ENCODE peak calls at places on chromosomes 13 and 19, in four cellular contexts. One of them, this sample, is unnamed.
A peak's percentile ranks its signal among the peaks of the same experiment; 100 is the strongest.

GRCh38 chr19:11984986-11985385 is 20.1 kb downstream of the ZNF763 start:
- DNase-seq in IMR-90: no peak
- DNase-seq in H9: peak; percentile 48
- DNase-seq in H1: no peak
- DNase-seq in this sample: peak; percentile 77

GRCh38 chr19:17505218-17505617 is 6.2 kb upstream of the PGLS start:
- DNase-seq in H9: no peak
- DNase-seq in H1: no peak
- DNase-seq in IMR-90: no peak
- DNase-seq in this sample: no peak

GRCh38 chr19:6394831-6395230 is 1.9 kb upstream of the GTF2F1 start:
- DNase-seq in H1: no peak
- DNase-seq in IMR-90: no peak
- DNase-seq in H9: no peak
- DNase-seq in this sample: no peak

GRCh38 chr13:91882918-91883317 is 484.5 kb downstream of the GPC5 start:
- DNase-seq in IMR-90: no peak
- DNase-seq in H9: no peak
- DNase-seq in H1: no peak
- DNase-seq in this sample: no peak

GRCh38 chr13:53110181-53110580 is 81.6 kb downstream of the OLFM4 start:
- DNase-seq in H1: no peak
- DNase-seq in H9: no peak
- DNase-seq in IMR-90: no peak
- DNase-seq in this sample: no peak

GRCh38 chr13:100089633-100090032 is 740 bp downstream of the PCCA start:
- DNase-seq in H9: no peak
- DNase-seq in H1: no peak
- DNase-seq in IMR-90: peak; percentile 34
- DNase-seq in this sample: no peak

GRCh38 chr19:861756-862528 is 2.5 kb downstream of the CFD start:
- DNase-seq in H1: peak; percentile 91
- DNase-seq in H9: peak; percentile 98
- DNase-seq in IMR-90: no peak
- DNase-seq in this sample: peak; percentile 89

GRCh38 chr19:2381151-2381822 is 21.2 kb downstream of the TMPRSS9 start:
- DNase-seq in H1: no peak
- DNase-seq in H9: no peak
- DNase-seq in IMR-90: peak; percentile 15
- DNase-seq in this sample: no peak

GRCh38 chr19:21321996-21322395 is 7.2 kb downstream of the ZNF708 start:
- DNase-seq in H9: no peak
- DNase-seq in H1: no peak
- DNase-seq in IMR-90: no peak
- DNase-seq in this sample: peak; percentile 8

GRCh38 chr13:72680353-72680752 is 47.1 kb downstream of the MZT1 start:
- DNase-seq in H9: no peak
- DNase-seq in H1: no peak
- DNase-seq in IMR-90: no peak
- DNase-seq in this sample: no peak

GRCh38 chr13:48349525-48349924 is 46.0 kb downstream of the RB1 start:
- DNase-seq in H9: no peak
- DNase-seq in H1: no peak
- DNase-seq in IMR-90: no peak
- DNase-seq in this sample: no peak

GRCh38 chr19:50333737-50334617 is 4.8 kb upstream of the KCNC3 start:
- DNase-seq in IMR-90: no peak
- DNase-seq in H1: no peak
- DNase-seq in H9: peak; percentile 67
- DNase-seq in this sample: no peak

GRCh38 chr19:51739466-51740213 is 12.0 kb downstream of the FPR1 start:
- DNase-seq in IMR-90: no peak
- DNase-seq in H1: no peak
- DNase-seq in H9: no peak
- DNase-seq in this sample: no peak

GRCh38 chr13:108018371-108018870 is 196.9 kb downstream of the LIG4 start:
- DNase-seq in H9: no peak
- DNase-seq in H1: no peak
- DNase-seq in IMR-90: no peak
- DNase-seq in this sample: no peak

GRCh38 chr13:98129059-98129741 is 13.7 kb upstream of the FARP1 start:
- DNase-seq in H9: peak; percentile 8
- DNase-seq in H1: no peak
- DNase-seq in IMR-90: peak; percentile 77
- DNase-seq in this sample: no peak

GRCh38 chr13:98173431-98173921 is 3.6 kb downstream of the RNF113B start:
- DNase-seq in IMR-90: peak; percentile 99
- DNase-seq in H1: no peak
- DNase-seq in H9: no peak
- DNase-seq in this sample: peak; percentile 93

GRCh38 chr19:48634424-48635262 is 2.5 kb downstream of the DBP start:
- DNase-seq in IMR-90: peak; percentile 92
- DNase-seq in H1: peak; percentile 90
- DNase-seq in H9: peak; percentile 98
- DNase-seq in this sample: peak; percentile 98

GRCh38 chr13:26219726-26220125 is 2.4 kb downstream of the RNF6 start:
- DNase-seq in IMR-90: peak; percentile 29
- DNase-seq in H1: no peak
- DNase-seq in H9: no peak
- DNase-seq in this sample: peak; percentile 63

GRCh38 chr13:30037766-30038165 is 187.3 kb upstream of the UBL3 start:
- DNase-seq in H1: no peak
- DNase-seq in IMR-90: peak; percentile 59
- DNase-seq in H9: no peak
- DNase-seq in this sample: no peak

GRCh38 chr13:103469771-103470170 is 403.6 kb upstream of the SLC10A2 start:
- DNase-seq in H9: no peak
- DNase-seq in IMR-90: no peak
- DNase-seq in H1: no peak
- DNase-seq in this sample: no peak

GRCh38 chr19:2627319-2627829 is 75.1 kb downstream of the GNG7 start:
- DNase-seq in H9: no peak
- DNase-seq in H1: no peak
- DNase-seq in IMR-90: peak; percentile 99
- DNase-seq in this sample: peak; percentile 37

GRCh38 chr13:107035778-107036177 is 467.8 kb upstream of the ARGLU1 start:
- DNase-seq in H1: no peak
- DNase-seq in IMR-90: peak; percentile 89
- DNase-seq in H9: no peak
- DNase-seq in this sample: no peak

GRCh38 chr13:27922974-27923612 is 3.3 kb downstream of the PDX1 start:
- DNase-seq in H9: no peak
- DNase-seq in H1: no peak
- DNase-seq in IMR-90: no peak
- DNase-seq in this sample: no peak

GRCh38 chr19:39156230-39156890 is 30.8 kb downstream of the PAK4 start:
- DNase-seq in H1: no peak
- DNase-seq in IMR-90: peak; percentile 29
- DNase-seq in H9: no peak
- DNase-seq in this sample: no peak

GRCh38 chr19:35313614-35314013 is 15.4 kb upstream of the CD22 start:
- DNase-seq in H9: no peak
- DNase-seq in H1: no peak
- DNase-seq in IMR-90: no peak
- DNase-seq in this sample: no peak

GRCh38 chr13:99268822-99269221 is 10.6 kb upstream of the GPR18 start:
- DNase-seq in H1: no peak
- DNase-seq in IMR-90: no peak
- DNase-seq in H9: no peak
- DNase-seq in this sample: no peak

GRCh38 chr19:41917676-41918075 is 10.6 kb downstream of the ERFL start:
- DNase-seq in H1: no peak
- DNase-seq in H9: no peak
- DNase-seq in IMR-90: no peak
- DNase-seq in this sample: no peak

GRCh38 chr13:95447766-95448165 is 104.8 kb upstream of the CLDN10 start:
- DNase-seq in H1: no peak
- DNase-seq in H9: peak; percentile 37
- DNase-seq in IMR-90: no peak
- DNase-seq in this sample: no peak

GRCh38 chr19:6352381-6353165 is 8.8 kb upstream of the CLPP start:
- DNase-seq in H1: no peak
- DNase-seq in IMR-90: no peak
- DNase-seq in H9: no peak
- DNase-seq in this sample: no peak

GRCh38 chr13:97627566-97627965 is 193.6 kb downstream of the RAP2A start:
- DNase-seq in H9: peak; percentile 66
- DNase-seq in IMR-90: peak; percentile 95
- DNase-seq in H1: no peak
- DNase-seq in this sample: peak; percentile 76

GRCh38 chr13:66795636-66796035 is 434.5 kb downstream of the PCDH9 start:
- DNase-seq in IMR-90: no peak
- DNase-seq in H1: no peak
- DNase-seq in H9: no peak
- DNase-seq in this sample: no peak

GRCh38 chr19:45076029-45076850 is at the start of gene ZNF296:
- DNase-seq in H9: peak; percentile 91
- DNase-seq in IMR-90: no peak
- DNase-seq in H1: no peak
- DNase-seq in this sample: peak; percentile 89

GRCh38 chr19:6218497-6219146 is 61.2 kb downstream of the MLLT1 start:
- DNase-seq in H1: peak; percentile 70
- DNase-seq in H9: peak; percentile 94
- DNase-seq in IMR-90: peak; percentile 75
- DNase-seq in this sample: peak; percentile 90

GRCh38 chr19:56270676-56271075 is 1.9 kb upstream of the EDDM13 start:
- DNase-seq in H1: no peak
- DNase-seq in H9: no peak
- DNase-seq in IMR-90: peak; percentile 14
- DNase-seq in this sample: no peak
- H3K56ac ChIP-seq in H1: no peak overlapping the region
- H3K56ac ChIP-seq in H9: no peak overlapping the region
- H3K56ac ChIP-seq in IMR-90: no peak overlapping the region
- H3K56ac ChIP-seq in this sample: no peak overlapping the region

DNA sequence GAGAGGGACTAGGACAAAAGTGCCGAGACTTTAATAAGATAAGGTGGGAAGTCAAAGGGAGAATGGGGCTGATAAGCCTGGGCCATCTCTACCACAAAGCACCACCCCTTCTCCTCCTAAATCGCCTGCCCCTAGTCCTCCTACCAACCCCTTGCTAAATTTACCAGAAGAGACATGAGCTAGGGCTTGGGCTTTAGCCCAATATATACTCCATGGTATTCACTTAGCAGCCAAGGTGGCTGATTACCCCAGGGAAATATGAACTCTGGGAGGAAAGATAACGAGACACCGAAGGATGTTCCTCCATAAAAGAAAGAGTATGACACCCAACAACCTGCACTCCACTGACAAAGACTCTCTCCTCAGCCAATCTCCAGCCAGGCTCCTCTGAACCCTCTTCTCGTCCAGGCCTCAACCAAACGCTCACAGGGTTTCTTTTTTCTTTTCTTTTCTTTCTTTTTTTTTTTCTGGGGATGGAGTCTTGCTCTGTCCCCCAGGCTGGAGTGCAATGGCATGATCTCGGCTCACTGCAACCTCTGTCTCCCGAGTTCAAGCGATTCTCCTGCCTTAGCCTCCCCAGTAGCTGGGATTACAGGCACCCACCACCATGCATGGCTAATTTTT is 610.2 kb downstream of the UQCRFS1 start:
- DNase-seq in H1: no peak
- DNase-seq in H9: no peak
- DNase-seq in IMR-90: no peak
- DNase-seq in this sample: peak; percentile 33
- H3K56ac ChIP-seq in H1: no peak overlapping the region
- H3K56ac ChIP-seq in H9: no peak overlapping the region
- H3K56ac ChIP-seq in IMR-90: no peak overlapping the region
- H3K56ac ChIP-seq in this sample: no peak overlapping the region

GRCh38 chr13:111265006-111265700 is 55.3 kb upstream of the TEX29 start:
- DNase-seq in IMR-90: no peak
- DNase-seq in H1: no peak
- DNase-seq in H9: no peak
- DNase-seq in this sample: peak; percentile 85
- H3K56ac ChIP-seq in IMR-90: no peak overlapping the region
- H3K56ac ChIP-seq in H1: no peak overlapping the region
- H3K56ac ChIP-seq in H9: no peak overlapping the region
- H3K56ac ChIP-seq in this sample: peak overlapping the region; percentile 0

GRCh38 chr19:46221981-46222610 is 7.4 kb upstream of the IGFL1 start:
- DNase-seq in IMR-90: peak; percentile 34
- DNase-seq in H9: peak; percentile 70
- DNase-seq in H1: no peak
- DNase-seq in this sample: peak; percentile 63
- H3K56ac ChIP-seq in IMR-90: no peak overlapping the region
- H3K56ac ChIP-seq in H9: no peak overlapping the region
- H3K56ac ChIP-seq in H1: no peak overlapping the region
- H3K56ac ChIP-seq in this sample: no peak overlapping the region

DNA sequence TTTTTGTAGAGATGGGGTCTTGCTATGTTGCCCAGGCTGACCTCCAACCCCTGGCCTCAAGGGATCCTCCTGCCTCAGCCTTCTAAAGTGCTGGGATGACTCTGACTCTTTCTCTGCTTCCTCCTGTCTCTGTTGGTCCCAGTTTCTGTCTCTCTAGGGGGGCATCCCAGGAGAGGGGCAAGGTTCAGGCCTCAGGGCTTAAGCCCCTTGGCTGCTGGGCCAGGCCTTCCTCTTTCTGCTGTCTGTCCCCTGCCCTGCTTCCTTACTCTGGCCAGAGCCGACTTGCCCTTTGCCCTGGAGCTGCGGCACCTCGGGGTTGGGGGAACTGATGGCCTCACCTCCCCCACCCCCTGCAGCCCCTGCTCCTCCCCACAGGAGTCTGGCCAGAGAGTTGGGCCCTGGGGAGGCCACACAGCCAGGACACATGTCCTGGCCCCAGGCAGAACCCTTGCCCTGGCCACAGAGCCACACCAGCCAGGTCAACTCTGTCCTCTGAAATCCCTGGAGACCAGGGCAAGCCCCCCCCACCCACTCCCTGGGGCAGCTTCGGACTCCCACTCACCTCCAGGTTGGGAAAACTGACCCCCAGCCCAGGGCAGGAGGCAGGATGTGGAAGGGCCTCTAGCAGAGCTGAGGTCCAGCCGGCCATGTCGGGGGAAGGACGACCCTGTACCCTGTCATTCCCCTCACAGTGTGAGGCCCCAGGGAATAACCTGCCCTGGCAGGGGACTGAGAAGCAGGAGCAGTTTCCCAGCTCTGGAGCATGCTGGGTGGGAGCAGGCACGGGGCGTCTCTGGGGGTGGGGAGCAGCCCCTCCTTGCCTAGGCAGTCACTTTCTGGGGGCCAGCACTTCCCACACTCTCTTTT is 23.7 kb downstream of the CEBPA start:
- DNase-seq in H1: no peak
- DNase-seq in H9: no peak
- DNase-seq in IMR-90: no peak
- DNase-seq in this sample: no peak
- H3K56ac ChIP-seq in H1: no peak overlapping the region
- H3K56ac ChIP-seq in H9: no peak overlapping the region
- H3K56ac ChIP-seq in IMR-90: no peak overlapping the region
- H3K56ac ChIP-seq in this sample: no peak overlapping the region

This sample was measured in mesendoderm.